ENCODE peak calls at places on chromosomes 3 and 15, in five cellular contexts. D, P, B, O and T are unnamed samples.

GRCh38 chr15:65690778-65691177 is 69.0 kb downstream of the SLC24A1 start:
- DNase-seq in O (no peak), B (no peak), P (no peak), D (no peak), T (no peak)

GRCh38 chr3:65945480-65945879 is 93.2 kb downstream of the MAGI1 start:
- DNase-seq in D (no peak), P (no peak), B (no peak), O (no peak), T (no peak)

GRCh38 chr3:99842826-99843589 is 25.3 kb downstream of the CMSS1 start:
- DNase-seq in D (peak; percentile 48), O (no peak), B (no peak), P (peak; percentile 81), T (no peak)

GRCh38 chr15:90744759-90745402 is 27.7 kb downstream of the BLM start:
- DNase-seq in D (no peak), B (no peak), P (no peak), O (no peak), T (no peak)

GRCh38 chr3:15264486-15264885 is 58.4 kb downstream of the CAPN7 start:
- DNase-seq in B (no peak), D (no peak), O (no peak), P (no peak), T (no peak)

GRCh38 chr3:30198162-30198561 is 408.2 kb upstream of the TGFBR2 start:
- DNase-seq in O (no peak), B (no peak), P (no peak), D (no peak), T (no peak)

GRCh38 chr15:65066001-65066634 is 1.7 kb downstream of the RASL12 start:
- DNase-seq in O (no peak), B (no peak), P (no peak), D (no peak), T (no peak)

GRCh38 chr3:37862219-37862711 is 585 bp downstream of the CTDSPL start:
- DNase-seq in O (peak; percentile 51), B (peak; percentile 56), D (peak; percentile 26), P (peak; percentile 41), T (no peak)

GRCh38 chr3:193773266-193774183 is 180.5 kb downstream of the OPA1 start:
- DNase-seq in B (no peak), O (no peak), D (no peak), P (no peak), T (peak; percentile 1)

GRCh38 chr3:96657710-96658109 is 156.7 kb upstream of the EPHA6 start:
- DNase-seq in P (no peak), O (no peak), D (no peak), B (no peak), T (no peak)

GRCh38 chr15:40083756-40084101 is 24.9 kb downstream of the BMF start:
- DNase-seq in O (no peak), P (no peak), B (no peak), D (no peak), T (no peak)

GRCh38 chr3:112857526-112857925 is 10.9 kb upstream of the CD200R1L start:
- DNase-seq in P (no peak), D (no peak), B (no peak), O (no peak), T (no peak)

GRCh38 chr3:43163895-43164493 is 58.1 kb upstream of the POMGNT2 start:
- DNase-seq in D (no peak), O (no peak), P (no peak), B (no peak), T (no peak)

GRCh38 chr3:9347086-9347485 is 15.8 kb upstream of the THUMPD3 start:
- DNase-seq in B (no peak), P (peak; percentile 15), D (no peak), O (no peak), T (no peak)

GRCh38 chr3:29279276-29279675 is 1.6 kb upstream of the RBMS3 start:
- DNase-seq in B (no peak), P (no peak), D (no peak), O (no peak), T (no peak)

GRCh38 chr3:67804089-67804488 is 149.7 kb upstream of the SUCLG2 start:
- DNase-seq in P (peak; percentile 37), B (no peak), O (no peak), D (no peak), T (no peak)

DNA sequence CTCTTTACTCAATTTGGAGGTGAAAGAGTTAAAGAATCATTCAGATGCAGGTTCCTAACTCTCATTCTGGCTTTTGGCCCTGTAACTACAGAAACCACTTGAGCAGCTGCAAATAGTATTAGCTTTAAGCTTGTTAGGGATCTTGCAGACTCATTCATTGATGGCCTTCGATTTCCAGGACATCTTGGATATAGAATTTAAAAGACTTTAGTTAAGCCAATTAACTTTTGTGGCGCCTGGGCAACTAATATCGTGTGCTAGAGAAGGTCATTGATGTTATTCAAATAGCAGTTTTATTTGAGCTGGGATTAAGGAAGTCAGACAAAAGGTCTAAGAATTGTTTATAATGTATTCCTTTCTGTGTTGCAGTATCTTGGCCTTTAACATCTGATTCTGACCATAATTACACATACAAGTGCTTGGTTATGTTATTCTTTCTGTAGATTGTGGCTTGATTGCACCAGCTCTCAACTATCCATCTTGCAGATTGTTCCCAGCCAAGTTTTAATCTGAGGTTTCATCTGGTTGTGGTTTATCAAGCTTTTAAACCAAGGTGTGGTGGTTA is 185.3 kb downstream of the CACNA2D3 start:
- DNase-seq in B (no peak), D (no peak), P (no peak), O (no peak), T (no peak)
- H3K27ac ChIP-seq in B (no peak overlapping the region), D (no peak overlapping the region), P (no peak overlapping the region), O (no peak overlapping the region), T (no peak overlapping the region)

GRCh38 chr3:195551381-195551978 is 8.4 kb upstream of the PPP1R2 start:
- DNase-seq in D (no peak), O (no peak), B (peak; percentile 41), P (no peak), T (no peak)
- H3K27ac ChIP-seq in D (no peak overlapping the region), O (peak overlapping the region; percentile 54), B (no peak overlapping the region), P (no peak overlapping the region), T (no peak overlapping the region)

DNA sequence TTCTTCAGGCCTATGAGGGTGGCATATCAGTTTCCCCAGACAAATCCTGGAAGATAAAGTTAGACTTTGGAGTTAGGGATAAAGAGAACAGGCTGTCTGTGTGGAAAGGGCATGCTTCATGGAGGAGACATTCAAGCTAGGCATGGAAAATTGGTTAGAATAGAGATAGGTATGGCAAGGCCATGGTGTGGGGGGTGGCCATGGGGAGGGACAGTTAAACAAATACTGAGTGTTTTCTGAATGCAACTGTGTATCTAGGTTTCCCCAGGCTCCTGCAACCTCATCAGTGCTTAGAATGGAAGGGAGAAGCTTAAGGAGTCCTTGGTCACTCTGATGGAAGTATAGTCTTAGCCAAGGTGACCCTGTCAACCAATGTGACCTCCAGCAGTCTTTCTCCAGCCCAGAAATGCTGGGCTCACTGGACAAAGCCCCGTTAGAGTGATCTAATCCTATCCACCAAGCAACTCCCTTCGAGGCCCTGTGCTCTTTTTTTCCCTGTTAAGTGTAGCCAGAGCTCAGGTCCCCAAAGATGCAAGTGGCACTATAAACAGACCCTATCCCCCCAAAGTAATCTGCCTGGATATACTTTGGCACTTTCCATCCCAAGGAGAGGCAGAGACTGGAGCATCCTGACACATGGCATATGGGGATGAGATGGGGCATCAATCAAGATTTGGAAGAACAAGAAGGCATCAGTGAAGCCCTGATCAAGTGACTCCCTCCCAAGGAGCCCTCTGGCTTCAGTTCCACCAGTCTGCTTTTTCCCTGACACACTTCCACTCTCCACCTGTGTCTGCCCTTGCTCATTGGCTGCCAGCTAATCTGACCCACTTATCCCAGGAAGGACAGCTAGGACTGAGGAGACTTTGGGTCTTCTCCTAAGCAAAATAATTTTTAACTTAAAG is 5.6 kb upstream of the PKM start:
- DNase-seq in P (peak; percentile 3), D (no peak), B (peak; percentile 65), O (no peak), T (no peak)
- H3K27ac ChIP-seq in P (peak overlapping the region; percentile 95), D (peak overlapping the region; percentile 92), B (peak overlapping the region; percentile 16), O (peak overlapping the region; percentile 73), T (no peak overlapping the region)

GRCh38 chr15:45354711-45355110 is 23.6 kb downstream of the GATM start:
- DNase-seq in B (no peak), D (no peak), P (no peak), O (no peak), T (no peak)
- H3K27ac ChIP-seq in B (no peak overlapping the region), D (no peak overlapping the region), P (no peak overlapping the region), O (no peak overlapping the region), T (no peak overlapping the region)

GRCh38 chr15:96341465-96342142 is 11.1 kb downstream of the NR2F2 start:
- DNase-seq in B (no peak), O (no peak), D (no peak), P (peak; percentile 64), T (no peak)

GRCh38 chr15:96339662-96340347 is 9.3 kb downstream of the NR2F2 start:
- DNase-seq in B (no peak), P (peak; percentile 63), D (no peak), O (no peak), T (no peak)

GRCh38 chr15:96342143-96342466 is 11.6 kb downstream of the NR2F2 start:
- DNase-seq in P (peak; percentile 47), O (no peak), B (no peak), D (no peak), T (no peak)

GRCh38 chr15:96340348-96340610 is 9.8 kb downstream of the NR2F2 start:
- DNase-seq in B (no peak), O (no peak), P (no peak), D (no peak), T (no peak)

DNA sequence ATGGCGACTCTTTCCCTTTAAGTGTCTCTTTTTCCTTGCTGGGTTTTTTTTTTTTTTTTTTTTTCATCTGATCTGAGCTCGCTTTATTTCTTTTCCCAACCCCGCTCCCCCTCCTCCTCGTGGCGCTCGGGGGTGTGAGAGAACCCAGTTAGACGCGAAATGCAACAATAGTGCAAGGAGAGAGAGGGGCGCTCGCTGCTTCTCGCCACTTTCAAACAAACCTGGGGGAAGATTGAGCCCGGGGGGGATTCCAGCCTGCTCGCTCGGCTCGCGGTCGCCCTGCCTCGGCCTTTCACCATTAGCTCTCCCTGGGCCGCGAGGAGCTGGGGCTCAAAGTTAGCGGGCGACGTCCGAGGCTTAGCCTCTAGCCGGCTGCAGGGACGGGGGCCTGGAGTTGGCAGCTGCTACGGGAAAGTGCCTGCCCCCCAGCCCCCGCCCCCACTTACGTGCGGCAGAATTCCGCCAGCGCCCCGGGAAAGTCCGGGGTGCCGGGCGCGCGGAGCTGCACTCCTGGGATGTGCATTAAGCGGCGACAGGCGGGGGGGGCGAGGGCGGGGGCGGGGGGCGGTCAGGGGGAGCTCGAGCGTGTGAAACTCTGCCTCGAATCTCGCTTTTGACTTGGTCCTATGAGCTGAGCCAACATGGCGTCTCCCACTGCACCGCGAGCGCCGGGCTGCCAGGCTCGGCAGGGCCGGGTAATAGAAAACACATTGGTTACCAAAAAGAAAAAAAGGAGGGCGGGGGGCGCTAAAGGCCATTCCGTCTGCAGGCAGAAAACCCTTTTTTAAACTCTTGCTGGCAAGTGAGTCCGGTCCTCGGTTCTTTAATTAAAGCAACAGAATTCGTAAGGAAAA is 10.3 kb downstream of the NR2F2 start:
- DNase-seq in P (peak; percentile 83), D (no peak), B (peak; percentile 76), O (no peak), T (no peak)
- H3K27ac ChIP-seq in P (peak overlapping the region; percentile 95), D (peak overlapping the region; percentile 87), B (peak overlapping the region; percentile 97), O (peak overlapping the region; percentile 96), T (peak overlapping the region; percentile 91)